ENCODE peak calls at places on chromosome 19, in eight cellular contexts. One of them, this sample, is unnamed.

GRCh38 chr19:50912727-50913716 is 1.8 kb upstream of the KLK4 start:
- DNase-seq in HCT116: no peak
- DNase-seq in GM12878: no peak
- DNase-seq in K562: no peak
- DNase-seq in GM23338: no peak
- DNase-seq in Panc1: no peak
- DNase-seq in HepG2: no peak
- DNase-seq in SK-N-SH: no peak
- DNase-seq in this sample: no peak

GRCh38 chr19:40312533-40312932 is 27.4 kb upstream of the AKT2 start:
- DNase-seq in HepG2: no peak
- DNase-seq in GM23338: peak; percentile 68
- DNase-seq in GM12878: no peak
- DNase-seq in K562: no peak
- DNase-seq in HCT116: no peak
- DNase-seq in SK-N-SH: no peak
- DNase-seq in Panc1: no peak
- DNase-seq in this sample: peak; percentile 22

GRCh38 chr19:55160128-55160985 is 2.8 kb upstream of the TNNI3 start:
- DNase-seq in GM23338: peak; percentile 100
- DNase-seq in HCT116: peak; percentile 92
- DNase-seq in K562: peak; percentile 93
- DNase-seq in Panc1: peak; percentile 77
- DNase-seq in GM12878: peak; percentile 32
- DNase-seq in SK-N-SH: peak; percentile 98
- DNase-seq in HepG2: peak; percentile 81
- DNase-seq in this sample: peak; percentile 85

GRCh38 chr19:1151037-1151716 is 22.9 kb downstream of the SBNO2 start:
- DNase-seq in GM23338: no peak
- DNase-seq in Panc1: no peak
- DNase-seq in SK-N-SH: no peak
- DNase-seq in HCT116: no peak
- DNase-seq in HepG2: no peak
- DNase-seq in K562: no peak
- DNase-seq in GM12878: no peak
- DNase-seq in this sample: no peak

GRCh38 chr19:17379221-17379631 is 2.1 kb upstream of the PLVAP start:
- DNase-seq in Panc1: no peak
- DNase-seq in GM23338: peak; percentile 74
- DNase-seq in HepG2: no peak
- DNase-seq in GM12878: no peak
- DNase-seq in HCT116: no peak
- DNase-seq in SK-N-SH: no peak
- DNase-seq in K562: no peak
- DNase-seq in this sample: no peak

GRCh38 chr19:5824791-5825577 is 14.5 kb downstream of the FUT6 start:
- DNase-seq in SK-N-SH: no peak
- DNase-seq in Panc1: no peak
- DNase-seq in HCT116: no peak
- DNase-seq in K562: no peak
- DNase-seq in GM12878: no peak
- DNase-seq in GM23338: no peak
- DNase-seq in HepG2: no peak
- DNase-seq in this sample: no peak

GRCh38 chr19:51025809-51026553 is 435 bp downstream of the KLK11 start:
- DNase-seq in GM12878: no peak
- DNase-seq in HCT116: no peak
- DNase-seq in GM23338: no peak
- DNase-seq in HepG2: no peak
- DNase-seq in Panc1: no peak
- DNase-seq in SK-N-SH: peak; percentile 14
- DNase-seq in K562: no peak
- DNase-seq in this sample: no peak

GRCh38 chr19:32830231-32831014 is 39.1 kb downstream of the SLC7A9 start:
- DNase-seq in Panc1: no peak
- DNase-seq in GM23338: no peak
- DNase-seq in HCT116: no peak
- DNase-seq in K562: no peak
- DNase-seq in GM12878: no peak
- DNase-seq in SK-N-SH: no peak
- DNase-seq in HepG2: no peak
- DNase-seq in this sample: no peak

GRCh38 chr19:27918818-27919217 is 1294.1 kb downstream of the UQCRFS1 start:
- DNase-seq in SK-N-SH: no peak
- DNase-seq in Panc1: no peak
- DNase-seq in HepG2: no peak
- DNase-seq in GM23338: no peak
- DNase-seq in K562: no peak
- DNase-seq in GM12878: no peak
- DNase-seq in HCT116: no peak
- DNase-seq in this sample: no peak

GRCh38 chr19:30003862-30004261 is 61.8 kb downstream of the URI1 start:
- DNase-seq in GM12878: no peak
- DNase-seq in SK-N-SH: no peak
- DNase-seq in HCT116: no peak
- DNase-seq in K562: no peak
- DNase-seq in Panc1: no peak
- DNase-seq in GM23338: no peak
- DNase-seq in HepG2: no peak
- DNase-seq in this sample: no peak

GRCh38 chr19:47485210-47485609 is 1.2 kb upstream of the KPTN start:
- DNase-seq in HepG2: no peak
- DNase-seq in Panc1: no peak
- DNase-seq in K562: no peak
- DNase-seq in SK-N-SH: no peak
- DNase-seq in GM12878: no peak
- DNase-seq in HCT116: no peak
- DNase-seq in GM23338: no peak
- DNase-seq in this sample: no peak

GRCh38 chr19:47489072-47489914 is 5.3 kb upstream of the KPTN start:
- DNase-seq in HCT116: no peak
- DNase-seq in GM12878: no peak
- DNase-seq in K562: no peak
- DNase-seq in HepG2: no peak
- DNase-seq in GM23338: no peak
- DNase-seq in SK-N-SH: no peak
- DNase-seq in Panc1: no peak
- DNase-seq in this sample: no peak

GRCh38 chr19:47487551-47488515 is 3.8 kb upstream of the KPTN start:
- DNase-seq in GM23338: no peak
- DNase-seq in HCT116: no peak
- DNase-seq in K562: no peak
- DNase-seq in SK-N-SH: no peak
- DNase-seq in GM12878: no peak
- DNase-seq in Panc1: no peak
- DNase-seq in HepG2: no peak
- DNase-seq in this sample: peak; percentile 30

GRCh38 chr19:47483800-47484690 is at the start of gene KPTN:
- DNase-seq in K562: peak; percentile 94
- DNase-seq in Panc1: peak; percentile 46
- DNase-seq in GM12878: peak; percentile 57
- DNase-seq in HCT116: peak; percentile 86
- DNase-seq in GM23338: peak; percentile 96
- DNase-seq in HepG2: peak; percentile 77
- DNase-seq in SK-N-SH: peak; percentile 98
- DNase-seq in this sample: peak; percentile 91

GRCh38 chr19:47486900-47487299 is 2.9 kb upstream of the KPTN start:
- DNase-seq in K562: no peak
- DNase-seq in SK-N-SH: no peak
- DNase-seq in GM23338: no peak
- DNase-seq in HepG2: no peak
- DNase-seq in GM12878: no peak
- DNase-seq in HCT116: no peak
- DNase-seq in Panc1: no peak
- DNase-seq in this sample: peak; percentile 55
- TF ChIP-seq POLR2AphosphoS5 in K562: no peak
- TF ChIP-seq POLR2AphosphoS5 in SK-N-SH: no peak
- TF ChIP-seq POLR2AphosphoS5 in GM23338: no peak
- TF ChIP-seq POLR2AphosphoS5 in HepG2: no peak
- TF ChIP-seq POLR2AphosphoS5 in GM12878: peak; percentile 44
- TF ChIP-seq POLR2AphosphoS5 in HCT116: no peak
- TF ChIP-seq POLR2AphosphoS5 in Panc1: no peak
- TF ChIP-seq POLR2AphosphoS5 in this sample: peak; percentile 88

GRCh38 chr19:15436826-15437110 is 13.0 kb downstream of the WIZ start:
- DNase-seq in GM23338: no peak
- DNase-seq in Panc1: no peak
- DNase-seq in HepG2: no peak
- DNase-seq in HCT116: no peak
- DNase-seq in GM12878: no peak
- DNase-seq in K562: no peak
- DNase-seq in SK-N-SH: no peak
- DNase-seq in this sample: no peak
- H3K27ac ChIP-seq in GM23338: no peak overlapping the region
- H3K27ac ChIP-seq in Panc1: no peak overlapping the region
- H3K27ac ChIP-seq in HepG2: no peak overlapping the region
- H3K27ac ChIP-seq in HCT116: no peak overlapping the region
- H3K27ac ChIP-seq in GM12878: no peak overlapping the region
- H3K27ac ChIP-seq in K562: no peak overlapping the region
- H3K27ac ChIP-seq in SK-N-SH: no peak overlapping the region
- H3K27ac ChIP-seq in this sample: no peak overlapping the region

DNA sequence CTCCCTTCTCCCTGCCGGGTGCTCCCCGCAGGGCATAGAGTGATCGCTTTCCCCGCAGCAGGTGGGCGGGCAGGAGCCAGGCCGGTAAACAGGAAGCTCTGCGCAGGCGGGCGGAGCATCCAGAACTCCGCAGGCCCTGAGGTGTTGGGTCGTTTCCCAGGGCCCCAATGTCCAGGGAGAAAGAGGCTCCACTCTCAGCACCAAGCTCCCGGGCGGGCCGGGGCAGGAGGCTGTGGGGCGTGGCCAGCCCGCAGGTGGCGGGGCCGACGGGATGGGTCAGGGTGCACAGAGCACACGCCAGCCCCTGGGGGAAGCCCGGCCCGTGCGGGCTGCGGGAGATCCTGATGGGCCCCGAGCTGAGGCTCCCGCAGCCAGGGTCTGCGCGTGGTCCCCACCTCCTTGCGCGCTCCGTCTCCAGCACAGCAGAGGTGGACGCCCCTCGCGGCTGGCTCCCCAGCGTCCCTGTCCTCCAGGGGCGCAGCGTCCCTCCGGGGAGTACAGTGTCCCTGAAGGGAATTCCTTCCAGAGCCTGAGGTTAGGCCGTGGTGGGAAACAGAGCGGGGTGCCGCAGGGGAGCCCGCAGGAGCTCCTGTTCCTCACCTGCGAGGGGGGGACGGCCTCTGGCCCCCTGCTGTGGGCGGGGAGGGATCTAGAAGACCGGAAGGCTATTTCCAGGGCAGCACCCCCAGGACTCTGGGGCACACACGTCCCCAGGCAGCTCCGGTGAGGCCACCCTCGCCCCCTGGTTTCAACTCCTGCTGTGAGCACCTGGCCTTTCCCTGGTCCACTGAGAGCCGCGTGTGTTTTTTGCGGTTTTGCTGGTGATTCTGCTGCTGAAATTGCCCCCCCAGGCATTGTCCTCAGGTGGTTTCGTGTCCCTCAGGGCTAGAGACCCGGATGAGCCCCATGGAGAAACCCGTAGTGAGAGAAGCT is 12.2 kb downstream of the PIP5K1C start:
- DNase-seq in GM23338: peak; percentile 71
- DNase-seq in K562: no peak
- DNase-seq in GM12878: no peak
- DNase-seq in HepG2: peak; percentile 41
- DNase-seq in HCT116: no peak
- DNase-seq in SK-N-SH: no peak
- DNase-seq in Panc1: no peak
- DNase-seq in this sample: no peak
- TF ChIP-seq REST in GM23338: no peak
- TF ChIP-seq REST in K562: no peak
- TF ChIP-seq REST in GM12878: no peak
- TF ChIP-seq REST in HepG2: no peak
- TF ChIP-seq REST in HCT116: no peak
- TF ChIP-seq REST in SK-N-SH: no peak
- TF ChIP-seq REST in Panc1: no peak
- TF ChIP-seq REST in this sample: no peak

DNA sequence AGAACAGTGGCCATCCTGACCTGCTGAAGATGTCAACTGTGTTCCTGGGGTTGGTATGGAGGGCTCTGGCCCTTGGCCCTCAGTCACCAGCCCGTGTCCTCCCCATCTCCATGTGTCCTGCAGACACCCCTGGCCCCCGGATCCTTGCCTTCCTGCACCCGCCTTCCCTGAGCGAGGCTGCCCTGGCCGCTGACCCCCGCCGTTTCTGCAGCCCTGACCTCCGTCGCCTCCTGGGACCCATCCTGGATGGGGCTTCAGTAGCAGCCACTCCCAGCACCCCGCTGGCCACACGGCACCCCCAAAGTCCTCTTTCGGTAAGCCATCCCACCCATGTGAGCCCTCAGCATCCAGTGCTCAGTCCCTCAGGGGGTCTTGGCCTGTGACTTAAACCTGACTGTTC is 24.8 kb downstream of the HIF3A start:
- DNase-seq in GM12878: no peak
- DNase-seq in Panc1: no peak
- DNase-seq in K562: no peak
- DNase-seq in GM23338: no peak
- DNase-seq in HepG2: no peak
- DNase-seq in HCT116: no peak
- DNase-seq in SK-N-SH: no peak
- DNase-seq in this sample: no peak
- TF ChIP-seq POLR2AphosphoS5 in GM12878: no peak
- TF ChIP-seq POLR2AphosphoS5 in Panc1: no peak
- TF ChIP-seq POLR2AphosphoS5 in K562: no peak
- TF ChIP-seq POLR2AphosphoS5 in GM23338: no peak
- TF ChIP-seq POLR2AphosphoS5 in HepG2: no peak
- TF ChIP-seq POLR2AphosphoS5 in HCT116: no peak
- TF ChIP-seq POLR2AphosphoS5 in SK-N-SH: no peak
- TF ChIP-seq POLR2AphosphoS5 in this sample: no peak

GRCh38 chr19:7959209-7959608 is 15.7 kb upstream of the TIMM44 start:
- DNase-seq in GM12878: no peak
- DNase-seq in HepG2: no peak
- DNase-seq in K562: peak; percentile 32
- DNase-seq in GM23338: no peak
- DNase-seq in HCT116: no peak
- DNase-seq in Panc1: no peak
- DNase-seq in SK-N-SH: no peak
- DNase-seq in this sample: no peak

GRCh38 chr19:7963566-7963965 is 20.1 kb upstream of the TIMM44 start:
- DNase-seq in GM12878: no peak
- DNase-seq in SK-N-SH: no peak
- DNase-seq in GM23338: no peak
- DNase-seq in HepG2: no peak
- DNase-seq in HCT116: no peak
- DNase-seq in Panc1: no peak
- DNase-seq in K562: no peak
- DNase-seq in this sample: no peak

GRCh38 chr19:7965259-7965841 is 21.9 kb upstream of the TIMM44 start:
- DNase-seq in GM23338: no peak
- DNase-seq in HepG2: no peak
- DNase-seq in GM12878: no peak
- DNase-seq in Panc1: no peak
- DNase-seq in K562: no peak
- DNase-seq in HCT116: no peak
- DNase-seq in SK-N-SH: no peak
- DNase-seq in this sample: no peak

GRCh38 chr19:7962644-7963268 is 19.3 kb upstream of the TIMM44 start:
- DNase-seq in K562: no peak
- DNase-seq in Panc1: no peak
- DNase-seq in SK-N-SH: no peak
- DNase-seq in HCT116: no peak
- DNase-seq in GM23338: no peak
- DNase-seq in GM12878: no peak
- DNase-seq in HepG2: no peak
- DNase-seq in this sample: no peak

GRCh38 chr19:7961930-7962626 is 18.6 kb upstream of the TIMM44 start:
- DNase-seq in Panc1: no peak
- DNase-seq in HCT116: no peak
- DNase-seq in GM12878: no peak
- DNase-seq in K562: no peak
- DNase-seq in GM23338: no peak
- DNase-seq in SK-N-SH: no peak
- DNase-seq in HepG2: no peak
- DNase-seq in this sample: peak; percentile 74
- H3K27ac ChIP-seq in Panc1: no peak overlapping the region
- H3K27ac ChIP-seq in HCT116: no peak overlapping the region
- H3K27ac ChIP-seq in GM12878: no peak overlapping the region
- H3K27ac ChIP-seq in K562: no peak overlapping the region
- H3K27ac ChIP-seq in GM23338: peak overlapping the region; percentile 8
- H3K27ac ChIP-seq in SK-N-SH: no peak overlapping the region
- H3K27ac ChIP-seq in HepG2: peak overlapping the region; percentile 37
- H3K27ac ChIP-seq in this sample: peak overlapping the region; percentile 1